ENCODE peak calls at places on chromosomes 16 and 17, in four cellular contexts. I is heart left ventricle, S is IMR-90, Z is A549. A is an unnamed sample.

GRCh38 chr17:47831934-47832327 is 461 bp downstream of the LRRC46 start:
- DNase-seq in I (no peak), S (no peak), Z (no peak), A (no peak)

GRCh38 chr16:583470-583814 is 6.4 kb upstream of the RAB40C start:
- DNase-seq in I (no peak), S (no peak), Z (no peak), A (no peak)

GRCh38 chr16:9072806-9073341 is 18.6 kb upstream of the HAPSTR1 start:
- DNase-seq in I (no peak), S (peak), Z (no peak), A (no peak)

GRCh38 chr16:23434380-23434779 is 18.6 kb downstream of the COG7 start:
- DNase-seq in I (no peak), S (peak), Z (peak), A (no peak)

GRCh38 chr17:49016775-49017463 is 19.7 kb downstream of the IGF2BP1 start:
- DNase-seq in I (no peak), S (peak), Z (peak), A (peak)

GRCh38 chr17:51059781-51060180 is 60.9 kb downstream of the SPAG9 start:
- DNase-seq in I (no peak), S (peak), Z (no peak), A (no peak)

GRCh38 chr16:85615852-85616607 is 2.9 kb downstream of the GSE1 start:
- DNase-seq in I (peak), S (peak), Z (peak), A (peak)

GRCh38 chr16:2838928-2839327 is 8.8 kb downstream of the ZG16B start:
- DNase-seq in I (peak), S (peak), Z (peak), A (peak)

GRCh38 chr16:89922884-89923639 is at the start of gene TUBB3:
- DNase-seq in I (peak), S (peak), Z (peak), A (peak)

GRCh38 chr17:2952174-2952845 is 111.1 kb downstream of the OR1D5 start:
- DNase-seq in I (no peak), S (no peak), Z (no peak), A (no peak)

GRCh38 chr17:50586421-50587247 is 26.1 kb downstream of the CACNA1G start:
- DNase-seq in I (no peak), S (no peak), Z (no peak), A (no peak)

GRCh38 chr17:16517477-16517876 is 25.5 kb upstream of the LRRC75A start:
- DNase-seq in I (no peak), S (no peak), Z (no peak), A (no peak)

GRCh38 chr17:45780921-45781320 is 3.2 kb upstream of the CRHR1 start:
- DNase-seq in I (no peak), S (no peak), Z (no peak), A (no peak)

GRCh38 chr17:78884148-78884870 is 18.7 kb downstream of the CEP295NL start:
- DNase-seq in I (peak), S (no peak), Z (no peak), A (no peak)

GRCh38 chr17:29010129-29010528 is 4.3 kb upstream of the SEZ6 start:
- DNase-seq in I (no peak), S (no peak), Z (no peak), A (no peak)

GRCh38 chr17:68461122-68461539 is 3.8 kb upstream of the WIPI1 start:
- DNase-seq in I (no peak), S (no peak), Z (no peak), A (no peak)

GRCh38 chr16:57530104-57530522 is 6.3 kb downstream of the CCDC102A start:
- DNase-seq in I (peak), S (peak), Z (no peak), A (peak)

GRCh38 chr17:72976971-72977767 is 115.3 kb downstream of the SLC39A11 start:
- DNase-seq in I (peak), S (peak), Z (peak), A (peak)

GRCh38 chr16:85300451-85300968 is 188.2 kb upstream of the CIBAR2 start:
- DNase-seq in I (no peak), S (no peak), Z (no peak), A (no peak)

GRCh38 chr17:1941241-1942065 is 83.7 kb downstream of the RTN4RL1 start:
- DNase-seq in I (no peak), S (no peak), Z (no peak), A (no peak)

GRCh38 chr16:66690106-66690847 is 6.3 kb downstream of the CMTM4 start:
- DNase-seq in I (no peak), S (no peak), Z (no peak), A (no peak)

GRCh38 chr16:48383877-48384304 is 1.3 kb downstream of the SIAH1 start:
- DNase-seq in I (no peak), S (no peak), Z (peak), A (no peak)
- TF ChIP-seq POLR2A in I (no peak), S (no peak), Z (no peak), A (no peak)

GRCh38 chr16:4696172-4696904 is 3.0 kb downstream of the NUDT16L1 start:
- DNase-seq in I (peak), S (no peak), Z (no peak), A (no peak)
- TF ChIP-seq POLR2A in I (no peak), S (no peak), Z (no peak), A (no peak)

DNA sequence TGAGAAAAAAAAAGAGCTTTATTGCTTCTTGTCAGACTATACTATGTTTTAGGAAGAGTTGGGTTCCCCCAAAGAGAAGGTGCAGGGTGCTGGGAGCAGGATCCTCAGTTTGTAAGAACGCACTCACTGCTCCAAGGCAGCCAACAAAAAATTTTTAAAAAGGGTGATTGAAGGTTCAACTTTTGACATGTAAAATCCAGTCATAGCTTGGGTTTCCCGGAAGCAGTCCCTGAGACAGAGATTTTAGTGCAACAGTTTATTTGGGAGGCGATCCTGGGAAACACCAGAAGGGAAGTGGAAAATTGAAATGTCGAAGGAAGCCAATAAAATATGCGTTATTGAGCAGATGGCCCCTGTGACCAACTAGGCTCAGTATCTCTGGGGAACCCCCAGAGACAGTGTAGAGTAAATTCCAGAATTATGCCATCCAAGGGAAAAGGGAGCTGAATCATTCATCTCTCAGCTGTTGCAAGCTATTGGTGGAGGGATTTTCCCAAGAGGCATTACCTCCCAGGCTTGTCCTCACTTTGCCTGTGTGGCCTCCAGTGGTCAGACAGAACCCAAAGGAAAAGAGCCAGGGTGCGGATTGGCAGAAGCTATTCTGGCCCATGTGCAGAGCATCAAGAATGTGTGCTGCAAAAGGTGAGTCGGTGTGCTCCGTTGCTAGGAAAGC is 72.8 kb downstream of the HS3ST3B1 start:
- DNase-seq in I (no peak), S (peak), Z (peak), A (no peak)
- TF ChIP-seq POLR2A in I (no peak), S (no peak), Z (no peak), A (no peak)

GRCh38 chr16:29808219-29808900 is 2.0 kb downstream of the MAZ start:
- DNase-seq in I (peak), S (no peak), Z (no peak), A (no peak)

GRCh38 chr16:29806096-29806579 is at the start of gene MAZ:
- DNase-seq in I (no peak), S (peak), Z (peak), A (peak)

GRCh38 chr16:29806641-29807425 is 504 bp downstream of the MAZ start:
- DNase-seq in I (peak), S (no peak), Z (peak), A (peak)

GRCh38 chr16:29809031-29809747 is 2.8 kb upstream of the PRRT2 start:
- DNase-seq in I (no peak), S (no peak), Z (no peak), A (no peak)

GRCh38 chr16:29807426-29808218 is 1.3 kb downstream of the MAZ start:
- DNase-seq in I (peak), S (peak), Z (peak), A (no peak)
- TF ChIP-seq POLR2A in I (peak), S (no peak), Z (peak), A (peak)

DNA sequence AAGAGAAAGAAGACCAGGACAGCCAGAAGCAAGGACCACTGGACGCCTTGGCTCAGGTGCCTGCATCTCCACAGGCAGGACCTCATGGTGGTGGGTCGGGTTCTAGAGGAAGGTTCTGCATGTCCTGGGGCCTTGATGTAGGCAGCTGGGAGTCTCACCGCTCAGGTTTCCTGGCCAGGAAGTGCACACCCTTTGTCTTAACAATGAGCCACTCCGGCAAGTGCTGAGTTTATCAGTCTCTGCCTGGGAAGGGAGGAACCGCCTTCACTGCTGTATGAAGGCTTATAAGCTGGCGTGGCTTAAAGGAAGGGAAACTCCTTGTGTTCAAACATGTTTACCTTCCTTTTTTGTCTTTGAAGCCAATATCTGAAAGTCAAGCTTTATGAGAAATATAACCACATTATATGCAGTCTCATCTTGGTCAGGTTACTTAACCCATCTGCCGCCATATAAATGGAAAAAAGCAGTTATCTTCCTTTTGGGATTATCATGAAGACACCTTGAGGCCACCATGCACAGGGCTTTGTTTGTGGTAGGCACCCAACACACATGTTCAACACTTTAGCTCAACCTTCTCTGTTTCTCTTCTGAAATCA is at the start of gene ST6GALNAC1:
- DNase-seq in I (peak), S (no peak), Z (peak), A (no peak)
- TF ChIP-seq POLR2A in I (no peak), S (no peak), Z (no peak), A (no peak)

GRCh38 chr17:7557825-7558543 is 566 bp upstream of the TNFSF13 start:
- DNase-seq in I (peak), S (peak), Z (peak), A (peak)
- TF ChIP-seq POLR2A in I (peak), S (no peak), Z (no peak), A (no peak)

A was measured in H54.